ENCODE peak calls at places on chromosome X, in nine cellular contexts. One of them, this sample, is unnamed.

GRCh38 chrX:152831391-152831790 is 528 bp downstream of the NSDHL start:
- DNase-seq in iris pigment epithelial cell: no peak
- DNase-seq in central memory CD4-positive, alpha-beta T cell: no peak
- DNase-seq in non-pigmented ciliary epithelial cell: no peak
- DNase-seq in cardiac fibroblast: no peak
- DNase-seq in NCI-H1092 treated with DMSO at 0.1 percent for 48 hours: no peak
- DNase-seq in SW480: no peak
- DNase-seq in glomerular endothelial cell: no peak
- DNase-seq in T-cell: no peak
- DNase-seq in this sample: no peak

GRCh38 chrX:132258509-132258908 is 39.3 kb upstream of the RAP2C start:
- DNase-seq in iris pigment epithelial cell: no peak
- DNase-seq in central memory CD4-positive, alpha-beta T cell: no peak
- DNase-seq in non-pigmented ciliary epithelial cell: no peak
- DNase-seq in cardiac fibroblast: no peak
- DNase-seq in NCI-H1092 treated with DMSO at 0.1 percent for 48 hours: no peak
- DNase-seq in SW480: no peak
- DNase-seq in glomerular endothelial cell: no peak
- DNase-seq in T-cell: no peak
- DNase-seq in this sample: no peak

GRCh38 chrX:44785652-44786051 is 58.2 kb upstream of the DUSP21 start:
- DNase-seq in iris pigment epithelial cell: peak
- DNase-seq in central memory CD4-positive, alpha-beta T cell: no peak
- DNase-seq in non-pigmented ciliary epithelial cell: no peak
- DNase-seq in cardiac fibroblast: peak
- DNase-seq in NCI-H1092 treated with DMSO at 0.1 percent for 48 hours: no peak
- DNase-seq in SW480: no peak
- DNase-seq in glomerular endothelial cell: no peak
- DNase-seq in T-cell: no peak
- DNase-seq in this sample: peak

GRCh38 chrX:18360867-18361266 is 6.4 kb upstream of the SCML2 start:
- DNase-seq in iris pigment epithelial cell: peak
- DNase-seq in central memory CD4-positive, alpha-beta T cell: no peak
- DNase-seq in non-pigmented ciliary epithelial cell: no peak
- DNase-seq in cardiac fibroblast: peak
- DNase-seq in NCI-H1092 treated with DMSO at 0.1 percent for 48 hours: no peak
- DNase-seq in SW480: no peak
- DNase-seq in glomerular endothelial cell: no peak
- DNase-seq in T-cell: no peak
- DNase-seq in this sample: no peak

GRCh38 chrX:13007519-13008188 is 32.7 kb downstream of the TMSB4X start:
- DNase-seq in iris pigment epithelial cell: no peak
- DNase-seq in central memory CD4-positive, alpha-beta T cell: no peak
- DNase-seq in non-pigmented ciliary epithelial cell: no peak
- DNase-seq in cardiac fibroblast: peak
- DNase-seq in NCI-H1092 treated with DMSO at 0.1 percent for 48 hours: no peak
- DNase-seq in SW480: no peak
- DNase-seq in glomerular endothelial cell: no peak
- DNase-seq in T-cell: no peak
- DNase-seq in this sample: no peak

GRCh38 chrX:1264556-1264955 is 4.1 kb upstream of the CSF2RA start:
- DNase-seq in iris pigment epithelial cell: no peak
- DNase-seq in central memory CD4-positive, alpha-beta T cell: no peak
- DNase-seq in non-pigmented ciliary epithelial cell: no peak
- DNase-seq in cardiac fibroblast: no peak
- DNase-seq in NCI-H1092 treated with DMSO at 0.1 percent for 48 hours: no peak
- DNase-seq in SW480: peak
- DNase-seq in glomerular endothelial cell: no peak
- DNase-seq in T-cell: no peak
- DNase-seq in this sample: no peak

GRCh38 chrX:13059676-13060499 is 15.5 kb upstream of the FAM9C start:
- DNase-seq in iris pigment epithelial cell: peak
- DNase-seq in central memory CD4-positive, alpha-beta T cell: no peak
- DNase-seq in non-pigmented ciliary epithelial cell: no peak
- DNase-seq in cardiac fibroblast: no peak
- DNase-seq in NCI-H1092 treated with DMSO at 0.1 percent for 48 hours: no peak
- DNase-seq in SW480: no peak
- DNase-seq in glomerular endothelial cell: no peak
- DNase-seq in T-cell: no peak
- DNase-seq in this sample: no peak

GRCh38 chrX:100980608-100981497 is 11.3 kb downstream of the ARL13A start:
- DNase-seq in iris pigment epithelial cell: peak
- DNase-seq in central memory CD4-positive, alpha-beta T cell: no peak
- DNase-seq in non-pigmented ciliary epithelial cell: peak
- DNase-seq in cardiac fibroblast: peak
- DNase-seq in NCI-H1092 treated with DMSO at 0.1 percent for 48 hours: no peak
- DNase-seq in SW480: no peak
- DNase-seq in glomerular endothelial cell: no peak
- DNase-seq in T-cell: no peak
- DNase-seq in this sample: peak

GRCh38 chrX:12554206-12554605 is 237.0 kb upstream of the PRPS2 start:
- DNase-seq in iris pigment epithelial cell: no peak
- DNase-seq in central memory CD4-positive, alpha-beta T cell: no peak
- DNase-seq in non-pigmented ciliary epithelial cell: no peak
- DNase-seq in cardiac fibroblast: no peak
- DNase-seq in NCI-H1092 treated with DMSO at 0.1 percent for 48 hours: no peak
- DNase-seq in SW480: no peak
- DNase-seq in glomerular endothelial cell: no peak
- DNase-seq in T-cell: no peak
- DNase-seq in this sample: no peak

GRCh38 chrX:72238183-72238582 is 644 bp downstream of the ERCC6L start:
- DNase-seq in iris pigment epithelial cell: no peak
- DNase-seq in central memory CD4-positive, alpha-beta T cell: no peak
- DNase-seq in non-pigmented ciliary epithelial cell: no peak
- DNase-seq in cardiac fibroblast: no peak
- DNase-seq in NCI-H1092 treated with DMSO at 0.1 percent for 48 hours: no peak
- DNase-seq in SW480: no peak
- DNase-seq in glomerular endothelial cell: no peak
- DNase-seq in T-cell: no peak
- DNase-seq in this sample: no peak

GRCh38 chrX:103919336-103919682 is 43.1 kb upstream of the TMSB15B start:
- DNase-seq in iris pigment epithelial cell: peak
- DNase-seq in central memory CD4-positive, alpha-beta T cell: no peak
- DNase-seq in non-pigmented ciliary epithelial cell: no peak
- DNase-seq in cardiac fibroblast: peak
- DNase-seq in NCI-H1092 treated with DMSO at 0.1 percent for 48 hours: peak
- DNase-seq in SW480: peak
- DNase-seq in glomerular endothelial cell: no peak
- DNase-seq in T-cell: peak
- DNase-seq in this sample: peak

GRCh38 chrX:77527233-77528001 is 80.2 kb downstream of the FGF16 start:
- DNase-seq in iris pigment epithelial cell: no peak
- DNase-seq in central memory CD4-positive, alpha-beta T cell: no peak
- DNase-seq in non-pigmented ciliary epithelial cell: no peak
- DNase-seq in cardiac fibroblast: peak
- DNase-seq in NCI-H1092 treated with DMSO at 0.1 percent for 48 hours: no peak
- DNase-seq in SW480: no peak
- DNase-seq in glomerular endothelial cell: no peak
- DNase-seq in T-cell: no peak
- DNase-seq in this sample: no peak

GRCh38 chrX:15514279-15514678 is 13.7 kb downstream of the BMX start:
- DNase-seq in iris pigment epithelial cell: no peak
- DNase-seq in central memory CD4-positive, alpha-beta T cell: no peak
- DNase-seq in non-pigmented ciliary epithelial cell: no peak
- DNase-seq in cardiac fibroblast: no peak
- DNase-seq in NCI-H1092 treated with DMSO at 0.1 percent for 48 hours: no peak
- DNase-seq in SW480: no peak
- DNase-seq in glomerular endothelial cell: no peak
- DNase-seq in T-cell: no peak
- DNase-seq in this sample: no peak

GRCh38 chrX:10797493-10797892 is 177.1 kb upstream of the MID1 start:
- DNase-seq in iris pigment epithelial cell: peak
- DNase-seq in central memory CD4-positive, alpha-beta T cell: no peak
- DNase-seq in non-pigmented ciliary epithelial cell: peak
- DNase-seq in cardiac fibroblast: peak
- DNase-seq in NCI-H1092 treated with DMSO at 0.1 percent for 48 hours: no peak
- DNase-seq in SW480: no peak
- DNase-seq in glomerular endothelial cell: no peak
- DNase-seq in T-cell: no peak
- DNase-seq in this sample: peak

GRCh38 chrX:153967536-153968214 is 3.9 kb downstream of the HCFC1 start:
- DNase-seq in iris pigment epithelial cell: no peak
- DNase-seq in central memory CD4-positive, alpha-beta T cell: peak
- DNase-seq in non-pigmented ciliary epithelial cell: no peak
- DNase-seq in cardiac fibroblast: no peak
- DNase-seq in NCI-H1092 treated with DMSO at 0.1 percent for 48 hours: no peak
- DNase-seq in SW480: no peak
- DNase-seq in glomerular endothelial cell: no peak
- DNase-seq in T-cell: peak
- DNase-seq in this sample: no peak

GRCh38 chrX:56796641-56797395 is 67.8 kb downstream of the NBDY start:
- DNase-seq in iris pigment epithelial cell: no peak
- DNase-seq in central memory CD4-positive, alpha-beta T cell: no peak
- DNase-seq in non-pigmented ciliary epithelial cell: no peak
- DNase-seq in cardiac fibroblast: no peak
- DNase-seq in NCI-H1092 treated with DMSO at 0.1 percent for 48 hours: no peak
- DNase-seq in SW480: no peak
- DNase-seq in glomerular endothelial cell: no peak
- DNase-seq in T-cell: no peak
- DNase-seq in this sample: no peak

GRCh38 chrX:24774650-24775049 is 80.9 kb downstream of the POLA1 start:
- DNase-seq in iris pigment epithelial cell: peak
- DNase-seq in central memory CD4-positive, alpha-beta T cell: no peak
- DNase-seq in non-pigmented ciliary epithelial cell: no peak
- DNase-seq in cardiac fibroblast: no peak
- DNase-seq in NCI-H1092 treated with DMSO at 0.1 percent for 48 hours: no peak
- DNase-seq in SW480: no peak
- DNase-seq in glomerular endothelial cell: no peak
- DNase-seq in T-cell: no peak
- DNase-seq in this sample: no peak

GRCh38 chrX:42090395-42090794 is 167.0 kb upstream of the CASK start:
- DNase-seq in iris pigment epithelial cell: no peak
- DNase-seq in central memory CD4-positive, alpha-beta T cell: no peak
- DNase-seq in non-pigmented ciliary epithelial cell: no peak
- DNase-seq in cardiac fibroblast: no peak
- DNase-seq in NCI-H1092 treated with DMSO at 0.1 percent for 48 hours: no peak
- DNase-seq in SW480: no peak
- DNase-seq in glomerular endothelial cell: no peak
- DNase-seq in T-cell: no peak
- DNase-seq in this sample: no peak

GRCh38 chrX:119784747-119785446 is 6.5 kb downstream of the RPL39 start:
- DNase-seq in iris pigment epithelial cell: peak
- DNase-seq in central memory CD4-positive, alpha-beta T cell: peak
- DNase-seq in non-pigmented ciliary epithelial cell: no peak
- DNase-seq in cardiac fibroblast: peak
- DNase-seq in NCI-H1092 treated with DMSO at 0.1 percent for 48 hours: peak
- DNase-seq in SW480: no peak
- DNase-seq in glomerular endothelial cell: no peak
- DNase-seq in T-cell: peak
- DNase-seq in this sample: no peak

GRCh38 chrX:120251471-120252011 is 929 bp downstream of the ZBTB33 start:
- DNase-seq in iris pigment epithelial cell: peak
- DNase-seq in central memory CD4-positive, alpha-beta T cell: peak
- DNase-seq in non-pigmented ciliary epithelial cell: no peak
- DNase-seq in cardiac fibroblast: peak
- DNase-seq in NCI-H1092 treated with DMSO at 0.1 percent for 48 hours: peak
- DNase-seq in SW480: peak
- DNase-seq in glomerular endothelial cell: no peak
- DNase-seq in T-cell: peak
- DNase-seq in this sample: no peak

GRCh38 chrX:71095971-71096701 is 485 bp downstream of the FOXO4 start:
- DNase-seq in iris pigment epithelial cell: no peak
- DNase-seq in central memory CD4-positive, alpha-beta T cell: no peak
- DNase-seq in non-pigmented ciliary epithelial cell: no peak
- DNase-seq in cardiac fibroblast: no peak
- DNase-seq in NCI-H1092 treated with DMSO at 0.1 percent for 48 hours: peak
- DNase-seq in SW480: peak
- DNase-seq in glomerular endothelial cell: no peak
- DNase-seq in T-cell: no peak
- DNase-seq in this sample: no peak

GRCh38 chrX:18173494-18174180 is 47.0 kb downstream of the BEND2 start:
- DNase-seq in iris pigment epithelial cell: no peak
- DNase-seq in central memory CD4-positive, alpha-beta T cell: no peak
- DNase-seq in non-pigmented ciliary epithelial cell: no peak
- DNase-seq in cardiac fibroblast: no peak
- DNase-seq in NCI-H1092 treated with DMSO at 0.1 percent for 48 hours: peak
- DNase-seq in SW480: no peak
- DNase-seq in glomerular endothelial cell: no peak
- DNase-seq in T-cell: no peak
- DNase-seq in this sample: no peak

GRCh38 chrX:72255445-72255844 is 16.6 kb upstream of the ERCC6L start:
- DNase-seq in iris pigment epithelial cell: no peak
- DNase-seq in central memory CD4-positive, alpha-beta T cell: no peak
- DNase-seq in non-pigmented ciliary epithelial cell: no peak
- DNase-seq in cardiac fibroblast: no peak
- DNase-seq in NCI-H1092 treated with DMSO at 0.1 percent for 48 hours: peak
- DNase-seq in SW480: no peak
- DNase-seq in glomerular endothelial cell: no peak
- DNase-seq in T-cell: no peak
- DNase-seq in this sample: no peak

GRCh38 chrX:153903991-153904957 is at the start of gene AVPR2:
- DNase-seq in iris pigment epithelial cell: no peak
- DNase-seq in central memory CD4-positive, alpha-beta T cell: no peak
- DNase-seq in non-pigmented ciliary epithelial cell: no peak
- DNase-seq in cardiac fibroblast: no peak
- DNase-seq in NCI-H1092 treated with DMSO at 0.1 percent for 48 hours: no peak
- DNase-seq in SW480: peak
- DNase-seq in glomerular endothelial cell: no peak
- DNase-seq in T-cell: no peak
- DNase-seq in this sample: no peak

GRCh38 chrX:149871940-149872339 is 9.0 kb upstream of the MAGEA8 start:
- DNase-seq in iris pigment epithelial cell: no peak
- DNase-seq in central memory CD4-positive, alpha-beta T cell: peak
- DNase-seq in non-pigmented ciliary epithelial cell: no peak
- DNase-seq in cardiac fibroblast: peak
- DNase-seq in NCI-H1092 treated with DMSO at 0.1 percent for 48 hours: no peak
- DNase-seq in SW480: peak
- DNase-seq in glomerular endothelial cell: no peak
- DNase-seq in T-cell: peak
- DNase-seq in this sample: no peak